ENCODE peak calls at places on chromosomes 13 and 19, in seven cellular contexts. W is A549, I is upper lobe of left lung, A is osteocyte, V is nephron progenitor cell, R is AG04450, G is tibial artery. F is an unnamed sample.

GRCh38 chr13:33146843-33147611 is 130.8 kb downstream of the KL start:
- DNase-seq in W (no peak), I (no peak), A (no peak), V (no peak), R (no peak), G (no peak), F (no peak)

GRCh38 chr13:70339738-70340137 is 231.5 kb upstream of the KLHL1 start:
- DNase-seq in W (no peak), I (no peak), A (no peak), V (peak), R (no peak), G (no peak), F (no peak)

GRCh38 chr19:51131780-51132680 is 7.3 kb downstream of the SIGLEC9 start:
- DNase-seq in W (no peak), I (no peak), A (no peak), V (no peak), R (peak), G (no peak), F (no peak)

GRCh38 chr13:30301827-30302226 is 5.5 kb downstream of the KATNAL1 start:
- DNase-seq in W (no peak), I (no peak), A (no peak), V (no peak), R (no peak), G (no peak), F (no peak)

GRCh38 chr19:14167013-14167593 is 30.7 kb upstream of the ASF1B start:
- DNase-seq in W (no peak), I (no peak), A (no peak), V (no peak), R (no peak), G (no peak), F (no peak)

GRCh38 chr13:112995395-112996091 is 26.5 kb downstream of the MCF2L start:
- DNase-seq in W (no peak), I (peak), A (no peak), V (no peak), R (no peak), G (no peak), F (peak)

GRCh38 chr13:80341771-80342271 is 895 bp upstream of the SPRY2 start:
- DNase-seq in W (no peak), I (no peak), A (no peak), V (peak), R (no peak), G (peak), F (peak)

GRCh38 chr19:52942371-52943133 is 19.3 kb upstream of the ZNF888 start:
- DNase-seq in W (no peak), I (peak), A (peak), V (peak), R (peak), G (peak), F (peak)

GRCh38 chr19:2255112-2255845 is 938 bp downstream of the JSRP1 start:
- DNase-seq in W (no peak), I (peak), A (no peak), V (no peak), R (no peak), G (no peak), F (no peak)

GRCh38 chr19:2251577-2252480 is 2.7 kb downstream of the AMH start:
- DNase-seq in W (no peak), I (peak), A (no peak), V (no peak), R (no peak), G (no peak), F (no peak)

GRCh38 chr19:2254052-2254872 is 2.0 kb downstream of the JSRP1 start:
- DNase-seq in W (no peak), I (no peak), A (no peak), V (peak), R (no peak), G (no peak), F (no peak)

GRCh38 chr19:2252481-2253105 is 3.5 kb downstream of the AMH start:
- DNase-seq in W (no peak), I (peak), A (no peak), V (no peak), R (no peak), G (no peak), F (no peak)

GRCh38 chr19:2253106-2254051 is 2.8 kb downstream of the JSRP1 start:
- DNase-seq in W (no peak), I (peak), A (no peak), V (peak), R (no peak), G (no peak), F (no peak)
- TF ChIP-seq CTCF in W (no peak), I (no peak), A (peak), V (no peak), R (peak), G (no peak), F (no peak)

GRCh38 chr13:63403726-63404125 is 1988.1 kb upstream of the PCDH20 start:
- DNase-seq in W (no peak), I (no peak), A (no peak), V (no peak), R (no peak), G (no peak), F (no peak)
- TF ChIP-seq CTCF in W (no peak), I (no peak), A (no peak), V (no peak), R (no peak), G (no peak), F (no peak)

DNA sequence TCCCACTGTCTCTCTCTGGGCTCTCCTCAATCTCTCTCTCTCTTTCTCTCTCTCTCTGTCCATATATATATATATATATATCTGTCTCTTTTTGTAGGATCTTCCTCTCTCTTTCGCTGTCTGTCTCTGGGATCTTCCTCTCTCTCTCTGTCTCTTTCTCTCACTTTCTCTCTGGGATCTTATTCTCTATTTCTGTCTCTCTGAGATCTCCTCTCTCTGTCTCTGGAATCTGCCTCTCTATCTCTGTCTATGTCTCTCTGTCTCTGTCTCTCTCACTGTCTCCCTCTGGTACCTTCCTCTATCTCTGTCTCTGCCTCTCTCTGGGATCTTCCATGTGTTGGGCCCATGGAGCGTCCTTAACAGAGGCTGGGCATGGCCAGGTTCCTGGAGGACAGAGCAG is 3.4 kb downstream of the ATP1A3 start:
- DNase-seq in W (no peak), I (no peak), A (no peak), V (no peak), R (no peak), G (no peak), F (no peak)
- TF ChIP-seq CTCF in W (no peak), I (no peak), A (no peak), V (no peak), R (no peak), G (no peak), F (no peak)

DNA sequence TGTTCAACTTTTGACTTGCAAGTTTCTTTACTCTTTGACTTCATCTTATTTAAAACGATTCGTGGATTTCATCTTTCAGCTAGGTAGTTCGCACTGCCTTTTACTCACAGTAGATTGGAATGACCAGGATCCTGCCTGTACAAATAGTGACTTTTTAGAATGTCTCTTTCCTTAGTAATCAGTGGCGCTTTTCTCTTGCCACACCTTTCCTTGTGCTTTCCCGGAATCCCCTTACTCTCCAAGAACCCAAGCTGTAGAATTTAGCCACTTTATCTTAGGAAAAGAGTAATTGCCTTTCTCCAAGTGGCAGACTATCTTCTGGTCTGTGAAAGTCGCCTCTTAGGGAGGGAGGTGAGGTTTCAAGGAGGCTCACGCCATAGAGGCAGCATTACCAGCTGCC is 123.4 kb downstream of the LMO7 start:
- DNase-seq in W (no peak), I (no peak), A (no peak), V (no peak), R (no peak), G (no peak), F (no peak)
- TF ChIP-seq CTCF in W (no peak), I (no peak), A (no peak), V (no peak), R (no peak), G (no peak), F (no peak)

GRCh38 chr19:49127674-49128544 is 8.6 kb downstream of the PPFIA3 start:
- DNase-seq in W (peak), I (peak), A (peak), V (peak), R (peak), G (peak), F (peak)
- TF ChIP-seq CTCF in W (peak), I (peak), A (peak), V (no peak), R (no peak), G (peak), F (peak)

GRCh38 chr13:47418206-47418920 is 521.5 kb upstream of the HTR2A start:
- DNase-seq in W (no peak), I (no peak), A (no peak), V (no peak), R (no peak), G (no peak), F (no peak)

GRCh38 chr13:47415048-47415447 is 518.2 kb upstream of the HTR2A start:
- DNase-seq in W (no peak), I (no peak), A (no peak), V (no peak), R (no peak), G (no peak), F (no peak)

GRCh38 chr13:47417485-47417884 is 520.6 kb upstream of the HTR2A start:
- DNase-seq in W (no peak), I (no peak), A (no peak), V (no peak), R (no peak), G (no peak), F (no peak)

GRCh38 chr13:47420568-47420967 is 523.7 kb upstream of the HTR2A start:
- DNase-seq in W (no peak), I (no peak), A (no peak), V (no peak), R (no peak), G (no peak), F (peak)

GRCh38 chr13:47420012-47420411 is 523.2 kb upstream of the HTR2A start:
- DNase-seq in W (no peak), I (no peak), A (no peak), V (no peak), R (no peak), G (no peak), F (no peak)
- TF ChIP-seq CTCF in W (no peak), I (no peak), A (no peak), V (no peak), R (peak), G (no peak), F (no peak)

GRCh38 chr13:59976856-59977255 is 186.9 kb downstream of the DIAPH3 start:
- DNase-seq in W (no peak), I (no peak), A (no peak), V (no peak), R (no peak), G (no peak), F (no peak)

GRCh38 chr13:59978862-59979261 is 184.9 kb downstream of the DIAPH3 start:
- DNase-seq in W (no peak), I (no peak), A (no peak), V (no peak), R (no peak), G (no peak), F (no peak)

GRCh38 chr13:59982631-59983382 is 180.9 kb downstream of the DIAPH3 start:
- DNase-seq in W (no peak), I (no peak), A (no peak), V (no peak), R (no peak), G (no peak), F (no peak)

GRCh38 chr13:59975807-59976445 is 187.8 kb downstream of the DIAPH3 start:
- DNase-seq in W (no peak), I (no peak), A (no peak), V (no peak), R (no peak), G (no peak), F (no peak)

GRCh38 chr13:59979589-59979988 is 184.1 kb downstream of the DIAPH3 start:
- DNase-seq in W (no peak), I (no peak), A (no peak), V (no peak), R (no peak), G (no peak), F (no peak)
- TF ChIP-seq CTCF in W (no peak), I (no peak), A (no peak), V (no peak), R (no peak), G (no peak), F (no peak)

GRCh38 chr13:36841411-36841810 is 22.4 kb downstream of the RFXAP start:
- DNase-seq in W (no peak), I (no peak), A (no peak), V (no peak), R (no peak), G (no peak), F (peak)
- TF ChIP-seq CTCF in W (no peak), I (no peak), A (no peak), V (no peak), R (no peak), G (no peak), F (no peak)

DNA sequence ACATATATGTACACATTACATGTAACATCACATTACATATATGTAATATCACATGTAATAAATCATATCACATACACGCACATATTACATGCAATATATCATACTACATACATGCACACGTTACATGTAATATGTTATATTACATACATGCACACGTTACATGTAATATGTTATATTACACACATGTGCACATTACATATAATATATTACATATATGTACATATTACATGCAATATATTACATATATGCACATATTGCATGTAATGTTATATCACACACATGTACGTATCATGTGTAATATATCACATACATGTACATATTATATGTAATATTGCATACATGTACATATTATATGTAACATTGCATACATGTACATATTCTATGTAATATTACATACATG is 77.6 kb downstream of the GADD45B start:
- DNase-seq in W (no peak), I (no peak), A (no peak), V (no peak), R (no peak), G (no peak), F (no peak)
- TF ChIP-seq CTCF in W (no peak), I (no peak), A (no peak), V (no peak), R (no peak), G (no peak), F (no peak)

F was measured in Calu3.